ENCODE peak calls at places on chromosomes 13 and 19, in five cellular contexts. Z, F, W, P and Y are unnamed samples.
A peak's percentile ranks its signal among the peaks of the same experiment; 100 is the strongest.

GRCh38 chr13:51801631-51802099 is 2.3 kb downstream of the DHRS12 start:
- ATAC-seq in Z (no peak), F (no peak), W (peak; percentile 10), P (peak; percentile 36), Y (peak; percentile 8)

GRCh38 chr19:30097746-30098280 is 155.8 kb downstream of the URI1 start:
- ATAC-seq in Z (no peak), F (no peak), W (no peak), P (no peak), Y (no peak)

GRCh38 chr13:88806438-88806837 is 1135.3 kb downstream of the SLITRK5 start:
- ATAC-seq in Z (no peak), F (no peak), W (no peak), P (no peak), Y (no peak)

GRCh38 chr19:46351241-46352041 is 4.6 kb downstream of the PPP5C start:
- ATAC-seq in Z (peak; percentile 40), F (no peak), W (no peak), P (peak; percentile 48), Y (no peak)

GRCh38 chr13:46071590-46072249 is 19.2 kb upstream of the ZC3H13 start:
- ATAC-seq in Z (no peak), F (peak; percentile 67), W (no peak), P (no peak), Y (no peak)

GRCh38 chr13:48263196-48263595 is 30.2 kb downstream of the ITM2B start:
- ATAC-seq in Z (no peak), F (no peak), W (no peak), P (no peak), Y (no peak)

GRCh38 chr13:46721054-46721453 is 75.9 kb downstream of the ESD start:
- ATAC-seq in Z (peak; percentile 45), F (peak; percentile 34), W (peak; percentile 57), P (peak; percentile 68), Y (peak; percentile 71)

GRCh38 chr19:35476149-35476548 is 14.1 kb downstream of the KRTDAP start:
- ATAC-seq in Z (no peak), F (no peak), W (no peak), P (no peak), Y (no peak)

GRCh38 chr13:44252938-44253337 is 120.7 kb upstream of the SERP2 start:
- ATAC-seq in Z (no peak), F (no peak), W (no peak), P (no peak), Y (no peak)

GRCh38 chr13:113367020-113367560 is 3.2 kb upstream of the GRTP1 start:
- ATAC-seq in Z (no peak), F (no peak), W (no peak), P (no peak), Y (no peak)